ENCODE peak calls at places on chromosomes 6 and 20, in seven cellular contexts. One of them, this sample, is unnamed.

GRCh38 chr6:161884782-161885181 is 610.9 kb upstream of the AGPAT4 start:
- DNase-seq in fibroblast of pulmonary artery: no peak
- DNase-seq in mammary epithelial cell: no peak
- DNase-seq in brain microvascular endothelial cell: no peak
- DNase-seq in lung: no peak
- DNase-seq in HCT116: no peak
- DNase-seq in cardiac fibroblast: no peak
- DNase-seq in this sample: no peak

GRCh38 chr6:27839303-27840081 is 72.7 kb downstream of the OR2B2 start:
- DNase-seq in fibroblast of pulmonary artery: peak; percentile 76
- DNase-seq in brain microvascular endothelial cell: peak; percentile 65
- DNase-seq in lung: peak; percentile 36
- DNase-seq in cardiac fibroblast: peak; percentile 86
- DNase-seq in mammary epithelial cell: peak; percentile 61
- DNase-seq in HCT116: no peak
- DNase-seq in this sample: peak; percentile 75

GRCh38 chr6:137705166-137706064 is 161.6 kb upstream of the TNFAIP3 start:
- DNase-seq in mammary epithelial cell: peak; percentile 51
- DNase-seq in brain microvascular endothelial cell: peak; percentile 63
- DNase-seq in lung: peak; percentile 58
- DNase-seq in HCT116: peak; percentile 24
- DNase-seq in cardiac fibroblast: peak; percentile 80
- DNase-seq in fibroblast of pulmonary artery: peak; percentile 82
- DNase-seq in this sample: peak; percentile 52

GRCh38 chr20:18388860-18389259 is 78.0 kb downstream of the DZANK1 start:
- DNase-seq in lung: no peak
- DNase-seq in mammary epithelial cell: peak; percentile 46
- DNase-seq in HCT116: peak; percentile 7
- DNase-seq in fibroblast of pulmonary artery: peak; percentile 72
- DNase-seq in cardiac fibroblast: peak; percentile 81
- DNase-seq in brain microvascular endothelial cell: peak; percentile 76
- DNase-seq in this sample: peak; percentile 79

GRCh38 chr6:45498620-45499019 is 120.9 kb upstream of the SUPT3H start:
- DNase-seq in lung: no peak
- DNase-seq in mammary epithelial cell: no peak
- DNase-seq in cardiac fibroblast: no peak
- DNase-seq in brain microvascular endothelial cell: no peak
- DNase-seq in HCT116: no peak
- DNase-seq in fibroblast of pulmonary artery: no peak
- DNase-seq in this sample: no peak

GRCh38 chr6:121430514-121431460 is 4.7 kb upstream of the GJA1 start:
- DNase-seq in mammary epithelial cell: no peak
- DNase-seq in fibroblast of pulmonary artery: peak; percentile 78
- DNase-seq in brain microvascular endothelial cell: no peak
- DNase-seq in lung: no peak
- DNase-seq in HCT116: peak; percentile 29
- DNase-seq in cardiac fibroblast: peak; percentile 79
- DNase-seq in this sample: peak; percentile 73

GRCh38 chr6:31128093-31128676 is 7.9 kb upstream of the CDSN start:
- DNase-seq in HCT116: no peak
- DNase-seq in lung: peak; percentile 66
- DNase-seq in mammary epithelial cell: peak; percentile 46
- DNase-seq in fibroblast of pulmonary artery: peak; percentile 39
- DNase-seq in brain microvascular endothelial cell: peak; percentile 40
- DNase-seq in cardiac fibroblast: peak; percentile 50
- DNase-seq in this sample: peak; percentile 70

GRCh38 chr6:154683756-154684523 is 49.3 kb upstream of the SCAF8 start:
- DNase-seq in mammary epithelial cell: peak; percentile 13
- DNase-seq in fibroblast of pulmonary artery: peak; percentile 57
- DNase-seq in HCT116: no peak
- DNase-seq in brain microvascular endothelial cell: peak; percentile 18
- DNase-seq in cardiac fibroblast: peak; percentile 51
- DNase-seq in lung: no peak
- DNase-seq in this sample: peak; percentile 65

GRCh38 chr20:62066983-62067433 is 1.3 kb upstream of the TAF4 start:
- DNase-seq in mammary epithelial cell: no peak
- DNase-seq in HCT116: no peak
- DNase-seq in lung: no peak
- DNase-seq in cardiac fibroblast: peak; percentile 21
- DNase-seq in brain microvascular endothelial cell: no peak
- DNase-seq in fibroblast of pulmonary artery: peak; percentile 25
- DNase-seq in this sample: no peak

GRCh38 chr20:40692240-40693011 is 3.4 kb upstream of the MAFB start:
- DNase-seq in brain microvascular endothelial cell: no peak
- DNase-seq in fibroblast of pulmonary artery: no peak
- DNase-seq in cardiac fibroblast: no peak
- DNase-seq in lung: no peak
- DNase-seq in HCT116: no peak
- DNase-seq in mammary epithelial cell: no peak
- DNase-seq in this sample: no peak
- H3K4me3 ChIP-seq in brain microvascular endothelial cell: no peak overlapping the region
- H3K4me3 ChIP-seq in fibroblast of pulmonary artery: no peak overlapping the region
- H3K4me3 ChIP-seq in cardiac fibroblast: no peak overlapping the region
- H3K4me3 ChIP-seq in lung: no peak overlapping the region
- H3K4me3 ChIP-seq in HCT116: no peak overlapping the region
- H3K4me3 ChIP-seq in mammary epithelial cell: no peak overlapping the region
- H3K4me3 ChIP-seq in this sample: no peak overlapping the region

GRCh38 chr6:113854531-113855499 is 2.3 kb upstream of the MARCKS start:
- DNase-seq in lung: peak; percentile 54
- DNase-seq in brain microvascular endothelial cell: peak; percentile 83
- DNase-seq in cardiac fibroblast: peak; percentile 70
- DNase-seq in HCT116: no peak
- DNase-seq in fibroblast of pulmonary artery: peak; percentile 79
- DNase-seq in mammary epithelial cell: peak; percentile 50
- DNase-seq in this sample: peak; percentile 68
- TF ChIP-seq CTCF in lung: no peak
- TF ChIP-seq CTCF in brain microvascular endothelial cell: peak; percentile 44
- TF ChIP-seq CTCF in cardiac fibroblast: no peak
- TF ChIP-seq CTCF in HCT116: peak; percentile 7
- TF ChIP-seq CTCF in fibroblast of pulmonary artery: peak; percentile 17
- TF ChIP-seq CTCF in mammary epithelial cell: peak; percentile 14
- TF ChIP-seq CTCF in this sample: no peak

GRCh38 chr6:147567141-147567805 is 58.8 kb downstream of the SAMD5 start:
- DNase-seq in fibroblast of pulmonary artery: peak; percentile 3
- DNase-seq in lung: no peak
- DNase-seq in HCT116: no peak
- DNase-seq in mammary epithelial cell: no peak
- DNase-seq in cardiac fibroblast: peak; percentile 2
- DNase-seq in brain microvascular endothelial cell: no peak
- DNase-seq in this sample: peak; percentile 17

GRCh38 chr6:147566244-147566898 is 57.9 kb downstream of the SAMD5 start:
- DNase-seq in mammary epithelial cell: no peak
- DNase-seq in cardiac fibroblast: no peak
- DNase-seq in fibroblast of pulmonary artery: no peak
- DNase-seq in HCT116: no peak
- DNase-seq in brain microvascular endothelial cell: no peak
- DNase-seq in lung: no peak
- DNase-seq in this sample: no peak

DNA sequence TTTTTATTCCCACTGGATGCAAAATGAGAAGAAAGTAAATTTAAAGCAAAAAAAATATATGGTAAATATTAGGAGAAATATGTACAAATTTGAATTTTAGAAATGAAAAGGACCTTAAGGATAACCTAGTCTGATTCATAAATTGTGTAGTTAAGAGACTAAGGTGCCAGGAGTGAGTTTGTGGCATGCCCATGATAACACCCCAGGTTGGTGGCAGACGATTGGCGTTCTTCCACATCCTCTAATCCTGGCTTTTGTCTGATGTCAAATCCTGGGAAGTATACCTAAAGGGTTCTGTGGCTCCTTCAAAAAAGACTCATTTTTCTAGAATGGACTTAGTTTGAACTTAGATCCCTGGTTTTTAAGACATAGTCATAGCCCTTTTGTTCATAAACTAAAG is 62.2 kb downstream of the SAMD5 start:
- DNase-seq in cardiac fibroblast: no peak
- DNase-seq in fibroblast of pulmonary artery: no peak
- DNase-seq in lung: no peak
- DNase-seq in mammary epithelial cell: no peak
- DNase-seq in HCT116: no peak
- DNase-seq in brain microvascular endothelial cell: no peak
- DNase-seq in this sample: no peak
- H3K4me3 ChIP-seq in cardiac fibroblast: no peak overlapping the region
- H3K4me3 ChIP-seq in fibroblast of pulmonary artery: no peak overlapping the region
- H3K4me3 ChIP-seq in lung: no peak overlapping the region
- H3K4me3 ChIP-seq in mammary epithelial cell: no peak overlapping the region
- H3K4me3 ChIP-seq in HCT116: no peak overlapping the region
- H3K4me3 ChIP-seq in brain microvascular endothelial cell: no peak overlapping the region
- H3K4me3 ChIP-seq in this sample: no peak overlapping the region

GRCh38 chr20:25293910-25294458 is 46.1 kb downstream of the PYGB start:
- DNase-seq in HCT116: no peak
- DNase-seq in brain microvascular endothelial cell: no peak
- DNase-seq in fibroblast of pulmonary artery: no peak
- DNase-seq in mammary epithelial cell: no peak
- DNase-seq in cardiac fibroblast: no peak
- DNase-seq in lung: no peak
- DNase-seq in this sample: no peak

GRCh38 chr20:25297141-25297905 is 49.4 kb downstream of the PYGB start:
- DNase-seq in cardiac fibroblast: no peak
- DNase-seq in lung: no peak
- DNase-seq in HCT116: no peak
- DNase-seq in mammary epithelial cell: no peak
- DNase-seq in brain microvascular endothelial cell: no peak
- DNase-seq in fibroblast of pulmonary artery: no peak
- DNase-seq in this sample: no peak

GRCh38 chr20:25295386-25296093 is 47.7 kb downstream of the PYGB start:
- DNase-seq in brain microvascular endothelial cell: no peak
- DNase-seq in fibroblast of pulmonary artery: no peak
- DNase-seq in cardiac fibroblast: no peak
- DNase-seq in lung: no peak
- DNase-seq in HCT116: no peak
- DNase-seq in mammary epithelial cell: peak; percentile 57
- DNase-seq in this sample: no peak

GRCh38 chr20:25294459-25295385 is 46.8 kb downstream of the PYGB start:
- DNase-seq in cardiac fibroblast: peak; percentile 30
- DNase-seq in brain microvascular endothelial cell: peak; percentile 38
- DNase-seq in lung: no peak
- DNase-seq in HCT116: peak; percentile 35
- DNase-seq in fibroblast of pulmonary artery: peak; percentile 49
- DNase-seq in mammary epithelial cell: no peak
- DNase-seq in this sample: peak; percentile 38

GRCh38 chr20:25296094-25297093 is 48.5 kb downstream of the PYGB start:
- DNase-seq in fibroblast of pulmonary artery: no peak
- DNase-seq in lung: no peak
- DNase-seq in brain microvascular endothelial cell: no peak
- DNase-seq in cardiac fibroblast: peak; percentile 22
- DNase-seq in mammary epithelial cell: no peak
- DNase-seq in HCT116: no peak
- DNase-seq in this sample: peak; percentile 62
- TF ChIP-seq CTCF in fibroblast of pulmonary artery: peak; percentile 35
- TF ChIP-seq CTCF in lung: no peak
- TF ChIP-seq CTCF in brain microvascular endothelial cell: peak; percentile 61
- TF ChIP-seq CTCF in cardiac fibroblast: peak; percentile 51
- TF ChIP-seq CTCF in mammary epithelial cell: peak; percentile 39
- TF ChIP-seq CTCF in HCT116: peak; percentile 22
- TF ChIP-seq CTCF in this sample: peak; percentile 47

GRCh38 chr20:13783528-13783927 is 1.2 kb downstream of the ESF1 start:
- DNase-seq in HCT116: no peak
- DNase-seq in mammary epithelial cell: no peak
- DNase-seq in cardiac fibroblast: no peak
- DNase-seq in fibroblast of pulmonary artery: no peak
- DNase-seq in brain microvascular endothelial cell: no peak
- DNase-seq in lung: no peak
- DNase-seq in this sample: no peak
- H3K4me3 ChIP-seq in HCT116: peak overlapping the region; percentile 80
- H3K4me3 ChIP-seq in mammary epithelial cell: peak overlapping the region; percentile 95
- H3K4me3 ChIP-seq in cardiac fibroblast: peak overlapping the region; percentile 89
- H3K4me3 ChIP-seq in fibroblast of pulmonary artery: peak overlapping the region; percentile 83
- H3K4me3 ChIP-seq in brain microvascular endothelial cell: peak overlapping the region; percentile 93
- H3K4me3 ChIP-seq in lung: no peak overlapping the region
- H3K4me3 ChIP-seq in this sample: peak overlapping the region; percentile 75

This sample was measured in foreskin fibroblast.